ENCODE peak calls at places on chromosomes 16 and 17, in four cellular contexts. R is osteoblast, M is prostate gland, H is A549. I is an unnamed sample. For H3K4me1, the result is how much of the 10 kb centered on the place peaks cover.

GRCh38 chr16:49352923-49353322 is 20.7 kb upstream of the C16orf78 start:
- DNase-seq in R (no peak), M (no peak), H (no peak), I (peak)

GRCh38 chr16:22206847-22207714 is 1.0 kb downstream of the EEF2K start:
- DNase-seq in R (peak), M (peak), H (peak), I (peak)

GRCh38 chr16:54055191-54055590 is 231.4 kb downstream of the IRX3 start:
- DNase-seq in R (no peak), M (no peak), H (no peak), I (no peak)

GRCh38 chr16:74896389-74897370 is 88.2 kb downstream of the WDR59 start:
- DNase-seq in R (peak), M (no peak), H (peak), I (no peak)

GRCh38 chr17:70905796-70906195 is 736.5 kb downstream of the KCNJ2 start:
- DNase-seq in R (peak), M (no peak), H (no peak), I (no peak)

GRCh38 chr17:13074026-13074425 is 56.2 kb upstream of the ELAC2 start:
- DNase-seq in R (peak), M (no peak), H (no peak), I (no peak)

GRCh38 chr16:85123891-85124635 is 11.8 kb upstream of the CIBAR2 start:
- DNase-seq in R (peak), M (no peak), H (no peak), I (peak)

GRCh38 chr17:65061621-65062020 is 5.1 kb upstream of the GNA13 start:
- DNase-seq in R (no peak), M (no peak), H (no peak), I (no peak)

GRCh38 chr17:76337413-76337777 is 16.3 kb downstream of the PRPSAP1 start:
- DNase-seq in R (peak), M (no peak), H (no peak), I (no peak)

GRCh38 chr16:87723224-87723619 is 42.6 kb downstream of the KLHDC4 start:
- DNase-seq in R (peak), M (no peak), H (no peak), I (no peak)

GRCh38 chr17:9959377-9959981 is 54.4 kb upstream of the RCVRN start:
- DNase-seq in R (peak), M (peak), H (peak), I (peak)

GRCh38 chr17:27558341-27558740 is 72.6 kb upstream of the LGALS9 start:
- DNase-seq in R (peak), M (no peak), H (no peak), I (no peak)
- H3K4me1 ChIP-seq in R (under half), M (under half), H (half or more), I (under half)

GRCh38 chr17:7633093-7633492 is 3.2 kb downstream of the SHBG start:
- DNase-seq in R (no peak), M (no peak), H (no peak), I (peak)

GRCh38 chr17:7629939-7630571 is at the start of gene SHBG:
- DNase-seq in R (no peak), M (no peak), H (no peak), I (no peak)

GRCh38 chr17:7634384-7634783 is 4.4 kb downstream of the SHBG start:
- DNase-seq in R (peak), M (no peak), H (peak), I (peak)

GRCh38 chr17:7631398-7632380 is 1.8 kb downstream of the SHBG start:
- DNase-seq in R (no peak), M (no peak), H (no peak), I (no peak)

GRCh38 chr17:7632492-7632894 is 2.6 kb downstream of the SHBG start:
- DNase-seq in R (peak), M (no peak), H (peak), I (peak)
- TF ChIP-seq CTCF in R (peak), M (peak), H (peak), I (peak)

DNA sequence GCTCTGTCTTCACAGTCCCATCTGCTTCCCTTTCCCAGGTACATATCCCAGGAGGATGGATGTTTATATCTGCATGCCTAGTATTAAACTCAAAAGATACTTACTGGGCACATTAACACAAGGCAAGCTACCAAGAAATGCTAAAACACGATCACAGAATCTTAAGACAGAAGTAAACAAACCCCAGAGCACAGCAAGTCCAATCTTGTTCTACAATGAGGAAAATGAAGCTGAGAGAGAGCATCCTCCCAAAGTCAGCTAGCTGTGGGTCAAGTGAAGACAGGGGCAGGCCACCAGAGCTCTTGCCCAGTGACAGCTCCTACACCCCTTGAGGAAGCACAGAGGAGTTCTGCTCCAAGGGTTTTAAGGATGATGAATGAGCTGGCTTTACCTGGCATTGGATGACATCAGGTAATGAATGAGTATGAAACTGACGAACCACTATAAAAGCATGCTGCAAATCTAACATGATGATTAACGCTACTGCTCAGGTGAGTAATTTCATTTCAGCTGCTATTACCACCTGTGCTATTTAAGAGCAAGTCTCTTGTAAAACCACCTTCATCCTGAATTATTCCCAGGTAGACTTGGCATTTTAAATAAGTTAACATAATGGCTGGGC is 20.3 kb downstream of the XPO6 start:
- DNase-seq in R (no peak), M (peak), H (no peak), I (no peak)
- H3K4me1 ChIP-seq in R (half or more), M (under half), H (half or more), I (under half)

GRCh38 chr17:38559880-38560230 is 45.9 kb downstream of the SRCIN1 start:
- DNase-seq in R (no peak), M (no peak), H (no peak), I (no peak)

GRCh38 chr17:38560503-38561318 is 45.0 kb downstream of the SRCIN1 start:
- DNase-seq in R (peak), M (no peak), H (no peak), I (peak)

GRCh38 chr17:38562903-38563302 is 42.8 kb downstream of the SRCIN1 start:
- DNase-seq in R (no peak), M (no peak), H (no peak), I (peak)

GRCh38 chr17:38562215-38562569 is 43.6 kb downstream of the SRCIN1 start:
- DNase-seq in R (no peak), M (no peak), H (no peak), I (no peak)

GRCh38 chr17:38561416-38562214 is 44.1 kb downstream of the SRCIN1 start:
- DNase-seq in R (peak), M (no peak), H (no peak), I (peak)
- TF ChIP-seq CTCF in R (no peak), M (no peak), H (no peak), I (peak)

DNA sequence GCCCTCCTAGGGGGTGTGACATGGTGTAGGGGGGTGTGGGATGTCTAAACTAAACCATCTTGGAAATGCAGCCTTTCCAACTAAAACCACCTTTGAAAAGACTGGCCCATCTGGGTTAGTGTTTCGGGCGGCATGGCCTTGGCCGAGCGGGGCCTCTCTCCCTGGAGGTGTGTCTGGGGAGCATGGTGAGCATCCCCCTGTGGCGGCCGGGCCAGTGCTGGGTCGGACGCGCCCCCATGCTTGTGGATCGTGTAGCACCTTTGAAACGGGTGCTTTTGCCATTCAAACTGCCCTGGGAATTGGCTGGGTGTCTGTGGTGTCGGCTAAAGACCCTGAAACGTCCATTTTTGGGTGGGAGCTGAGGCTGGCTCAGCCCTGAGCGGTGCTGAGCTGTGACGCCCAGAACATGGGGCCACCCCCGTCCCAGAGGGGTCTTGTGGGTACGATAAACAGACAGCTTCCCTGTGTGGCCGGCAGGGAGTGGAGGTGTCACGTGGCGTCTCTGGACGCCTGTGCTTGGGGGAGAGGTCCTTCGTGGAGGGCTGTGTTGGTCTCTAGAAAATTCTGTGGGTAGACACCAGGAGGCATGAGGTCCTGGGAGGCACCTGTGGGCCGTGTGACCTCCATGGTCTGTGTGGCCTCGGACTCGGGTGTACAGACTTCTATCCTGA is 6.3 kb downstream of the METRNL start:
- DNase-seq in R (no peak), M (no peak), H (no peak), I (no peak)
- H3K4me1 ChIP-seq in R (under half), M (under half), H (under half), I (under half)

GRCh38 chr17:27579897-27580321 is 51.1 kb upstream of the LGALS9 start:
- DNase-seq in R (peak), M (no peak), H (no peak), I (no peak)

GRCh38 chr17:27577124-27577761 is 53.7 kb upstream of the LGALS9 start:
- DNase-seq in R (peak), M (no peak), H (no peak), I (peak)

GRCh38 chr17:27577884-27578717 is 52.9 kb upstream of the LGALS9 start:
- DNase-seq in R (peak), M (no peak), H (no peak), I (no peak)

GRCh38 chr17:27579304-27579703 is 51.7 kb upstream of the LGALS9 start:
- DNase-seq in R (peak), M (no peak), H (no peak), I (no peak)

DNA sequence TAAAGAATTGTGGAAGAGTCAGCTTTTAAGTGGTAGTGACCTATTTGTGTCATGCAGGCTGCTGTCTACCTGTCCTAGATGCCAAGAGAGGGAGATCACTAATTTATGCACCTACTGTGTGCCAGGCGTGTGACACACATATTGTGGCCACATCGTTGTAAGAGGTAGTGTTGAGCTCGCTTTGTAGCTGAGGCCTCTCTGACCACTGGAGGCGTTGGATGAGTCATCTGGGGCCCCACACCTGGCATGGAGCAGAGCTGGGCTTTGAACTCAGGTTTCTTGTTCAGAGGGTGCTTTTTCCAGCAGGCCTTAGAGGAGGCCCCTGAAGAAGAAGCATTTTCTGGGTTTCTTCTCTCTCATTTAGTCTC is 52.3 kb upstream of the LGALS9 start:
- DNase-seq in R (peak), M (no peak), H (no peak), I (no peak)
- TF ChIP-seq CTCF in R (no peak), M (no peak), H (no peak), I (no peak)

I was measured in H9.